ENCODE peak calls at places on chromosome 16, in four cellular contexts. One of them, this sample, is unnamed.

GRCh38 chr16:64051826-64052225 is 1070.0 kb downstream of the CDH11 start:
- DNase-seq in CD4-positive, alpha-beta memory T cell: no peak
- DNase-seq in iris pigment epithelial cell: peak; percentile 3
- DNase-seq in activated T-helper 1 cell treated with anti-CD3 and anti-CD28 coated beads, Interleukin-2, amount 50 U/mL, for 16 hours: no peak
- DNase-seq in this sample: peak; percentile 19

GRCh38 chr16:67177743-67178699 is 5.7 kb downstream of the MATCAP1 start:
- DNase-seq in CD4-positive, alpha-beta memory T cell: peak; percentile 73
- DNase-seq in iris pigment epithelial cell: peak; percentile 72
- DNase-seq in activated T-helper 1 cell treated with anti-CD3 and anti-CD28 coated beads, Interleukin-2, amount 50 U/mL, for 16 hours: peak; percentile 43
- DNase-seq in this sample: peak; percentile 28

GRCh38 chr16:21184834-21185233 is 26.4 kb downstream of the LDAF1 start:
- DNase-seq in CD4-positive, alpha-beta memory T cell: no peak
- DNase-seq in iris pigment epithelial cell: peak; percentile 26
- DNase-seq in activated T-helper 1 cell treated with anti-CD3 and anti-CD28 coated beads, Interleukin-2, amount 50 U/mL, for 16 hours: no peak
- DNase-seq in this sample: no peak

GRCh38 chr16:69796285-69797118 is 34.4 kb downstream of the WWP2 start:
- DNase-seq in CD4-positive, alpha-beta memory T cell: peak; percentile 39
- DNase-seq in iris pigment epithelial cell: peak; percentile 73
- DNase-seq in activated T-helper 1 cell treated with anti-CD3 and anti-CD28 coated beads, Interleukin-2, amount 50 U/mL, for 16 hours: no peak
- DNase-seq in this sample: peak; percentile 11

GRCh38 chr16:81595676-81596292 is 151.2 kb downstream of the CMIP start:
- DNase-seq in CD4-positive, alpha-beta memory T cell: peak; percentile 14
- DNase-seq in iris pigment epithelial cell: peak; percentile 36
- DNase-seq in activated T-helper 1 cell treated with anti-CD3 and anti-CD28 coated beads, Interleukin-2, amount 50 U/mL, for 16 hours: no peak
- DNase-seq in this sample: no peak

GRCh38 chr16:20409398-20410152 is at the start of gene ACSM5:
- DNase-seq in CD4-positive, alpha-beta memory T cell: no peak
- DNase-seq in iris pigment epithelial cell: no peak
- DNase-seq in activated T-helper 1 cell treated with anti-CD3 and anti-CD28 coated beads, Interleukin-2, amount 50 U/mL, for 16 hours: no peak
- DNase-seq in this sample: no peak

GRCh38 chr16:11994187-11995119 is 17.9 kb downstream of the SNX29 start:
- DNase-seq in CD4-positive, alpha-beta memory T cell: no peak
- DNase-seq in iris pigment epithelial cell: peak; percentile 18
- DNase-seq in activated T-helper 1 cell treated with anti-CD3 and anti-CD28 coated beads, Interleukin-2, amount 50 U/mL, for 16 hours: no peak
- DNase-seq in this sample: no peak

GRCh38 chr16:88685156-88686061 is 898 bp downstream of the SNAI3 start:
- DNase-seq in CD4-positive, alpha-beta memory T cell: peak; percentile 56
- DNase-seq in iris pigment epithelial cell: peak; percentile 66
- DNase-seq in activated T-helper 1 cell treated with anti-CD3 and anti-CD28 coated beads, Interleukin-2, amount 50 U/mL, for 16 hours: peak; percentile 43
- DNase-seq in this sample: no peak

GRCh38 chr16:87264634-87265033 is 52.6 kb downstream of the C16orf95 start:
- DNase-seq in CD4-positive, alpha-beta memory T cell: no peak
- DNase-seq in iris pigment epithelial cell: no peak
- DNase-seq in activated T-helper 1 cell treated with anti-CD3 and anti-CD28 coated beads, Interleukin-2, amount 50 U/mL, for 16 hours: no peak
- DNase-seq in this sample: no peak

GRCh38 chr16:22977294-22977697 is 163.3 kb downstream of the HS3ST2 start:
- DNase-seq in CD4-positive, alpha-beta memory T cell: no peak
- DNase-seq in iris pigment epithelial cell: no peak
- DNase-seq in activated T-helper 1 cell treated with anti-CD3 and anti-CD28 coated beads, Interleukin-2, amount 50 U/mL, for 16 hours: no peak
- DNase-seq in this sample: no peak

GRCh38 chr16:54355251-54355650 is 68.7 kb upstream of the IRX3 start:
- DNase-seq in CD4-positive, alpha-beta memory T cell: no peak
- DNase-seq in iris pigment epithelial cell: peak; percentile 72
- DNase-seq in activated T-helper 1 cell treated with anti-CD3 and anti-CD28 coated beads, Interleukin-2, amount 50 U/mL, for 16 hours: no peak
- DNase-seq in this sample: no peak

GRCh38 chr16:3413730-3414379 is 12.8 kb downstream of the ZNF174 start:
- DNase-seq in CD4-positive, alpha-beta memory T cell: no peak
- DNase-seq in iris pigment epithelial cell: no peak
- DNase-seq in activated T-helper 1 cell treated with anti-CD3 and anti-CD28 coated beads, Interleukin-2, amount 50 U/mL, for 16 hours: no peak
- DNase-seq in this sample: no peak

GRCh38 chr16:72877374-72878028 is 170.4 kb downstream of the ZFHX3 start:
- DNase-seq in CD4-positive, alpha-beta memory T cell: no peak
- DNase-seq in iris pigment epithelial cell: peak; percentile 89
- DNase-seq in activated T-helper 1 cell treated with anti-CD3 and anti-CD28 coated beads, Interleukin-2, amount 50 U/mL, for 16 hours: no peak
- DNase-seq in this sample: no peak

GRCh38 chr16:86995456-86995855 is 321.7 kb downstream of the C16orf95 start:
- DNase-seq in CD4-positive, alpha-beta memory T cell: no peak
- DNase-seq in iris pigment epithelial cell: no peak
- DNase-seq in activated T-helper 1 cell treated with anti-CD3 and anti-CD28 coated beads, Interleukin-2, amount 50 U/mL, for 16 hours: no peak
- DNase-seq in this sample: no peak

GRCh38 chr16:87189426-87189825 is 127.8 kb downstream of the C16orf95 start:
- DNase-seq in CD4-positive, alpha-beta memory T cell: no peak
- DNase-seq in iris pigment epithelial cell: no peak
- DNase-seq in activated T-helper 1 cell treated with anti-CD3 and anti-CD28 coated beads, Interleukin-2, amount 50 U/mL, for 16 hours: no peak
- DNase-seq in this sample: no peak

GRCh38 chr16:82728901-82729300 is 102.1 kb downstream of the CDH13 start:
- DNase-seq in CD4-positive, alpha-beta memory T cell: no peak
- DNase-seq in iris pigment epithelial cell: no peak
- DNase-seq in activated T-helper 1 cell treated with anti-CD3 and anti-CD28 coated beads, Interleukin-2, amount 50 U/mL, for 16 hours: no peak
- DNase-seq in this sample: no peak

GRCh38 chr16:31092330-31092729 is 2.3 kb downstream of the VKORC1 start:
- DNase-seq in CD4-positive, alpha-beta memory T cell: no peak
- DNase-seq in iris pigment epithelial cell: no peak
- DNase-seq in activated T-helper 1 cell treated with anti-CD3 and anti-CD28 coated beads, Interleukin-2, amount 50 U/mL, for 16 hours: no peak
- DNase-seq in this sample: no peak

GRCh38 chr16:154223-155030 is 2.0 kb downstream of the HBZ start:
- DNase-seq in CD4-positive, alpha-beta memory T cell: no peak
- DNase-seq in iris pigment epithelial cell: peak; percentile 46
- DNase-seq in activated T-helper 1 cell treated with anti-CD3 and anti-CD28 coated beads, Interleukin-2, amount 50 U/mL, for 16 hours: no peak
- DNase-seq in this sample: no peak

GRCh38 chr16:31868164-31868563 is 5.4 kb upstream of the ZNF267 start:
- DNase-seq in CD4-positive, alpha-beta memory T cell: no peak
- DNase-seq in iris pigment epithelial cell: no peak
- DNase-seq in activated T-helper 1 cell treated with anti-CD3 and anti-CD28 coated beads, Interleukin-2, amount 50 U/mL, for 16 hours: no peak
- DNase-seq in this sample: no peak

GRCh38 chr16:84555418-84556196 is 51.1 kb upstream of the MEAK7 start:
- DNase-seq in CD4-positive, alpha-beta memory T cell: no peak
- DNase-seq in iris pigment epithelial cell: no peak
- DNase-seq in activated T-helper 1 cell treated with anti-CD3 and anti-CD28 coated beads, Interleukin-2, amount 50 U/mL, for 16 hours: no peak
- DNase-seq in this sample: no peak

GRCh38 chr16:57285379-57285778 is 907 bp upstream of the PLLP start:
- DNase-seq in CD4-positive, alpha-beta memory T cell: no peak
- DNase-seq in iris pigment epithelial cell: no peak
- DNase-seq in activated T-helper 1 cell treated with anti-CD3 and anti-CD28 coated beads, Interleukin-2, amount 50 U/mL, for 16 hours: no peak
- DNase-seq in this sample: no peak

GRCh38 chr16:16158741-16159374 is 64.4 kb downstream of the ABCC6 start:
- DNase-seq in CD4-positive, alpha-beta memory T cell: no peak
- DNase-seq in iris pigment epithelial cell: peak; percentile 24
- DNase-seq in activated T-helper 1 cell treated with anti-CD3 and anti-CD28 coated beads, Interleukin-2, amount 50 U/mL, for 16 hours: no peak
- DNase-seq in this sample: no peak

GRCh38 chr16:4477966-4478365 is 1.8 kb downstream of the HMOX2 start:
- DNase-seq in CD4-positive, alpha-beta memory T cell: peak; percentile 26
- DNase-seq in iris pigment epithelial cell: peak; percentile 67
- DNase-seq in activated T-helper 1 cell treated with anti-CD3 and anti-CD28 coated beads, Interleukin-2, amount 50 U/mL, for 16 hours: no peak
- DNase-seq in this sample: peak; percentile 6

GRCh38 chr16:57577214-57577613 is 34.8 kb downstream of the ADGRG5 start:
- DNase-seq in CD4-positive, alpha-beta memory T cell: no peak
- DNase-seq in iris pigment epithelial cell: no peak
- DNase-seq in activated T-helper 1 cell treated with anti-CD3 and anti-CD28 coated beads, Interleukin-2, amount 50 U/mL, for 16 hours: no peak
- DNase-seq in this sample: no peak

GRCh38 chr16:78538284-78538683 is 438.8 kb downstream of the WWOX start:
- DNase-seq in CD4-positive, alpha-beta memory T cell: no peak
- DNase-seq in iris pigment epithelial cell: no peak
- DNase-seq in activated T-helper 1 cell treated with anti-CD3 and anti-CD28 coated beads, Interleukin-2, amount 50 U/mL, for 16 hours: no peak
- DNase-seq in this sample: no peak

GRCh38 chr16:72763927-72764628 is 283.9 kb downstream of the ZFHX3 start:
- DNase-seq in CD4-positive, alpha-beta memory T cell: no peak
- DNase-seq in iris pigment epithelial cell: no peak
- DNase-seq in activated T-helper 1 cell treated with anti-CD3 and anti-CD28 coated beads, Interleukin-2, amount 50 U/mL, for 16 hours: no peak
- DNase-seq in this sample: no peak

GRCh38 chr16:89278441-89279240 is 61.1 kb downstream of the ZNF778 start:
- DNase-seq in CD4-positive, alpha-beta memory T cell: no peak
- DNase-seq in iris pigment epithelial cell: no peak
- DNase-seq in activated T-helper 1 cell treated with anti-CD3 and anti-CD28 coated beads, Interleukin-2, amount 50 U/mL, for 16 hours: no peak
- DNase-seq in this sample: no peak

GRCh38 chr16:74623846-74624245 is 16.9 kb upstream of the GLG1 start:
- DNase-seq in CD4-positive, alpha-beta memory T cell: no peak
- DNase-seq in iris pigment epithelial cell: no peak
- DNase-seq in activated T-helper 1 cell treated with anti-CD3 and anti-CD28 coated beads, Interleukin-2, amount 50 U/mL, for 16 hours: no peak
- DNase-seq in this sample: no peak

GRCh38 chr16:2056077-2056476 is 8.3 kb downstream of the TSC2 start:
- DNase-seq in CD4-positive, alpha-beta memory T cell: no peak
- DNase-seq in iris pigment epithelial cell: no peak
- DNase-seq in activated T-helper 1 cell treated with anti-CD3 and anti-CD28 coated beads, Interleukin-2, amount 50 U/mL, for 16 hours: no peak
- DNase-seq in this sample: no peak

GRCh38 chr16:28538733-28539596 is at the start of gene NUPR1:
- DNase-seq in CD4-positive, alpha-beta memory T cell: no peak
- DNase-seq in iris pigment epithelial cell: peak; percentile 95
- DNase-seq in activated T-helper 1 cell treated with anti-CD3 and anti-CD28 coated beads, Interleukin-2, amount 50 U/mL, for 16 hours: no peak
- DNase-seq in this sample: no peak

GRCh38 chr16:2033057-2033911 is 6.6 kb downstream of the NHERF2 start:
- DNase-seq in CD4-positive, alpha-beta memory T cell: no peak
- DNase-seq in iris pigment epithelial cell: peak; percentile 74
- DNase-seq in activated T-helper 1 cell treated with anti-CD3 and anti-CD28 coated beads, Interleukin-2, amount 50 U/mL, for 16 hours: no peak
- DNase-seq in this sample: no peak

This sample was measured in SHP77 treated with DMSO at 0.1 percent for 48 hours.